ENCODE peak calls at places on chromosome 12, in seven cellular contexts. One of them, this sample, is unnamed.

GRCh38 chr12:30839643-30840190 is 85.0 kb upstream of the CAPRIN2 start:
- DNase-seq in NCI-H460: no peak
- DNase-seq in cardiac fibroblast: no peak
- DNase-seq in sigmoid colon: no peak
- DNase-seq in neural crest cell: no peak
- DNase-seq in GM04504: no peak
- DNase-seq in DMS53: no peak
- DNase-seq in this sample: no peak

GRCh38 chr12:12613334-12613733 is 1.7 kb downstream of the CREBL2 start:
- DNase-seq in NCI-H460: no peak
- DNase-seq in cardiac fibroblast: peak; percentile 19
- DNase-seq in sigmoid colon: no peak
- DNase-seq in neural crest cell: no peak
- DNase-seq in GM04504: no peak
- DNase-seq in DMS53: no peak
- DNase-seq in this sample: no peak

GRCh38 chr12:56931474-56931978 is 2.7 kb downstream of the SDR9C7 start:
- DNase-seq in NCI-H460: no peak
- DNase-seq in cardiac fibroblast: peak; percentile 82
- DNase-seq in sigmoid colon: no peak
- DNase-seq in neural crest cell: peak; percentile 16
- DNase-seq in GM04504: peak; percentile 29
- DNase-seq in DMS53: peak; percentile 48
- DNase-seq in this sample: no peak

GRCh38 chr12:10131101-10131632 is 1.2 kb upstream of the CLEC7A start:
- DNase-seq in NCI-H460: no peak
- DNase-seq in cardiac fibroblast: no peak
- DNase-seq in sigmoid colon: no peak
- DNase-seq in neural crest cell: no peak
- DNase-seq in GM04504: no peak
- DNase-seq in DMS53: no peak
- DNase-seq in this sample: no peak

GRCh38 chr12:75550906-75551305 is 39.5 kb upstream of the KRR1 start:
- DNase-seq in NCI-H460: no peak
- DNase-seq in cardiac fibroblast: no peak
- DNase-seq in sigmoid colon: no peak
- DNase-seq in neural crest cell: no peak
- DNase-seq in GM04504: no peak
- DNase-seq in DMS53: no peak
- DNase-seq in this sample: no peak

GRCh38 chr12:26810330-26810729 is 22.7 kb downstream of the ITPR2 start:
- DNase-seq in NCI-H460: no peak
- DNase-seq in cardiac fibroblast: peak; percentile 76
- DNase-seq in sigmoid colon: peak; percentile 73
- DNase-seq in neural crest cell: no peak
- DNase-seq in GM04504: peak; percentile 58
- DNase-seq in DMS53: no peak
- DNase-seq in this sample: no peak

GRCh38 chr12:15603461-15604085 is 185.6 kb downstream of the EPS8 start:
- DNase-seq in NCI-H460: no peak
- DNase-seq in cardiac fibroblast: no peak
- DNase-seq in sigmoid colon: no peak
- DNase-seq in neural crest cell: no peak
- DNase-seq in GM04504: no peak
- DNase-seq in DMS53: peak; percentile 63
- DNase-seq in this sample: no peak

GRCh38 chr12:12715128-12715458 is 2.1 kb upstream of the CDKN1B start:
- DNase-seq in NCI-H460: no peak
- DNase-seq in cardiac fibroblast: no peak
- DNase-seq in sigmoid colon: no peak
- DNase-seq in neural crest cell: no peak
- DNase-seq in GM04504: no peak
- DNase-seq in DMS53: no peak
- DNase-seq in this sample: no peak

GRCh38 chr12:113647048-113647447 is 175.4 kb upstream of the LHX5 start:
- DNase-seq in NCI-H460: no peak
- DNase-seq in cardiac fibroblast: peak; percentile 5
- DNase-seq in sigmoid colon: no peak
- DNase-seq in neural crest cell: peak; percentile 28
- DNase-seq in GM04504: no peak
- DNase-seq in DMS53: peak; percentile 64
- DNase-seq in this sample: no peak

GRCh38 chr12:57759360-57759980 is 4.6 kb downstream of the MARCHF9 start:
- DNase-seq in NCI-H460: no peak
- DNase-seq in cardiac fibroblast: no peak
- DNase-seq in sigmoid colon: no peak
- DNase-seq in neural crest cell: no peak
- DNase-seq in GM04504: no peak
- DNase-seq in DMS53: peak; percentile 86
- DNase-seq in this sample: no peak

GRCh38 chr12:116324684-116325664 is 47.5 kb upstream of the MED13L start:
- DNase-seq in NCI-H460: no peak
- DNase-seq in cardiac fibroblast: no peak
- DNase-seq in sigmoid colon: no peak
- DNase-seq in neural crest cell: no peak
- DNase-seq in GM04504: no peak
- DNase-seq in DMS53: peak; percentile 35
- DNase-seq in this sample: peak; percentile 54

GRCh38 chr12:29552324-29552927 is 54.9 kb upstream of the OVCH1 start:
- DNase-seq in NCI-H460: peak; percentile 51
- DNase-seq in cardiac fibroblast: peak; percentile 76
- DNase-seq in sigmoid colon: peak; percentile 74
- DNase-seq in neural crest cell: peak; percentile 76
- DNase-seq in GM04504: no peak
- DNase-seq in DMS53: peak; percentile 84
- DNase-seq in this sample: peak; percentile 48

GRCh38 chr12:2288471-2288870 is 235.7 kb downstream of the CACNA1C start:
- DNase-seq in NCI-H460: no peak
- DNase-seq in cardiac fibroblast: no peak
- DNase-seq in sigmoid colon: no peak
- DNase-seq in neural crest cell: no peak
- DNase-seq in GM04504: no peak
- DNase-seq in DMS53: no peak
- DNase-seq in this sample: no peak

GRCh38 chr12:109759595-109759994 is 46.0 kb downstream of the FAM222A start:
- DNase-seq in NCI-H460: no peak
- DNase-seq in cardiac fibroblast: no peak
- DNase-seq in sigmoid colon: peak; percentile 62
- DNase-seq in neural crest cell: no peak
- DNase-seq in GM04504: no peak
- DNase-seq in DMS53: no peak
- DNase-seq in this sample: no peak

GRCh38 chr12:109830267-109830666 is 2.9 kb downstream of the TRPV4 start:
- DNase-seq in NCI-H460: no peak
- DNase-seq in cardiac fibroblast: no peak
- DNase-seq in sigmoid colon: no peak
- DNase-seq in neural crest cell: no peak
- DNase-seq in GM04504: no peak
- DNase-seq in DMS53: no peak
- DNase-seq in this sample: no peak

GRCh38 chr12:90621927-90622326 is 333.0 kb downstream of the CCER1 start:
- DNase-seq in NCI-H460: no peak
- DNase-seq in cardiac fibroblast: peak; percentile 73
- DNase-seq in sigmoid colon: no peak
- DNase-seq in neural crest cell: no peak
- DNase-seq in GM04504: no peak
- DNase-seq in DMS53: peak; percentile 43
- DNase-seq in this sample: no peak

GRCh38 chr12:57893460-57894353 is 47.2 kb upstream of the CTDSP2 start:
- DNase-seq in NCI-H460: no peak
- DNase-seq in cardiac fibroblast: peak; percentile 93
- DNase-seq in sigmoid colon: peak; percentile 100
- DNase-seq in neural crest cell: peak; percentile 33
- DNase-seq in GM04504: peak; percentile 93
- DNase-seq in DMS53: peak; percentile 71
- DNase-seq in this sample: no peak

GRCh38 chr12:12331896-12332295 is 18.1 kb downstream of the MANSC1 start:
- DNase-seq in NCI-H460: no peak
- DNase-seq in cardiac fibroblast: no peak
- DNase-seq in sigmoid colon: no peak
- DNase-seq in neural crest cell: no peak
- DNase-seq in GM04504: no peak
- DNase-seq in DMS53: peak; percentile 97
- DNase-seq in this sample: no peak

GRCh38 chr12:92041742-92042141 is 103.9 kb downstream of the BTG1 start:
- DNase-seq in NCI-H460: no peak
- DNase-seq in cardiac fibroblast: peak; percentile 66
- DNase-seq in sigmoid colon: no peak
- DNase-seq in neural crest cell: no peak
- DNase-seq in GM04504: no peak
- DNase-seq in DMS53: peak; percentile 73
- DNase-seq in this sample: no peak

GRCh38 chr12:47801904-47802246 is 17.8 kb downstream of the HDAC7 start:
- DNase-seq in NCI-H460: no peak
- DNase-seq in cardiac fibroblast: no peak
- DNase-seq in sigmoid colon: no peak
- DNase-seq in neural crest cell: no peak
- DNase-seq in GM04504: no peak
- DNase-seq in DMS53: no peak
- DNase-seq in this sample: no peak

GRCh38 chr12:81758421-81759214 is 532 bp downstream of the PPFIA2 start:
- DNase-seq in NCI-H460: no peak
- DNase-seq in cardiac fibroblast: peak; percentile 29
- DNase-seq in sigmoid colon: peak; percentile 62
- DNase-seq in neural crest cell: peak; percentile 32
- DNase-seq in GM04504: no peak
- DNase-seq in DMS53: peak; percentile 80
- DNase-seq in this sample: peak; percentile 4

GRCh38 chr12:84694111-84694510 is 218.5 kb downstream of the SLC6A15 start:
- DNase-seq in NCI-H460: no peak
- DNase-seq in cardiac fibroblast: no peak
- DNase-seq in sigmoid colon: no peak
- DNase-seq in neural crest cell: no peak
- DNase-seq in GM04504: no peak
- DNase-seq in DMS53: no peak
- DNase-seq in this sample: no peak

GRCh38 chr12:11600199-11600598 is 49.3 kb upstream of the ETV6 start:
- DNase-seq in NCI-H460: no peak
- DNase-seq in cardiac fibroblast: no peak
- DNase-seq in sigmoid colon: no peak
- DNase-seq in neural crest cell: no peak
- DNase-seq in GM04504: no peak
- DNase-seq in DMS53: no peak
- DNase-seq in this sample: no peak

GRCh38 chr12:54220092-54220557 is 31.3 kb upstream of the SMUG1 start:
- DNase-seq in NCI-H460: peak; percentile 66
- DNase-seq in cardiac fibroblast: peak; percentile 84
- DNase-seq in sigmoid colon: peak; percentile 85
- DNase-seq in neural crest cell: peak; percentile 76
- DNase-seq in GM04504: peak; percentile 56
- DNase-seq in DMS53: peak; percentile 81
- DNase-seq in this sample: peak; percentile 69

GRCh38 chr12:117685115-117685926 is 283.5 kb downstream of the KSR2 start:
- DNase-seq in NCI-H460: no peak
- DNase-seq in cardiac fibroblast: peak; percentile 1
- DNase-seq in sigmoid colon: peak; percentile 80
- DNase-seq in neural crest cell: no peak
- DNase-seq in GM04504: peak; percentile 96
- DNase-seq in DMS53: peak; percentile 81
- DNase-seq in this sample: no peak

GRCh38 chr12:123055281-123055766 is 74.8 kb downstream of the ARL6IP4 start:
- DNase-seq in NCI-H460: no peak
- DNase-seq in cardiac fibroblast: no peak
- DNase-seq in sigmoid colon: no peak
- DNase-seq in neural crest cell: no peak
- DNase-seq in GM04504: no peak
- DNase-seq in DMS53: no peak
- DNase-seq in this sample: no peak

GRCh38 chr12:55974308-55974724 is 438 bp downstream of the RAB5B start:
- DNase-seq in NCI-H460: no peak
- DNase-seq in cardiac fibroblast: peak; percentile 59
- DNase-seq in sigmoid colon: peak; percentile 82
- DNase-seq in neural crest cell: no peak
- DNase-seq in GM04504: no peak
- DNase-seq in DMS53: peak; percentile 81
- DNase-seq in this sample: peak; percentile 58

GRCh38 chr12:48998497-48999353 is 450 bp downstream of the DDN start:
- DNase-seq in NCI-H460: no peak
- DNase-seq in cardiac fibroblast: peak; percentile 22
- DNase-seq in sigmoid colon: no peak
- DNase-seq in neural crest cell: no peak
- DNase-seq in GM04504: no peak
- DNase-seq in DMS53: peak; percentile 81
- DNase-seq in this sample: peak; percentile 49

GRCh38 chr12:113683566-113683965 is 211.9 kb upstream of the LHX5 start:
- DNase-seq in NCI-H460: no peak
- DNase-seq in cardiac fibroblast: no peak
- DNase-seq in sigmoid colon: no peak
- DNase-seq in neural crest cell: no peak
- DNase-seq in GM04504: no peak
- DNase-seq in DMS53: peak; percentile 56
- DNase-seq in this sample: no peak

GRCh38 chr12:106645465-106646330 is 62.9 kb downstream of the RFX4 start:
- DNase-seq in NCI-H460: peak; percentile 35
- DNase-seq in cardiac fibroblast: no peak
- DNase-seq in sigmoid colon: no peak
- DNase-seq in neural crest cell: no peak
- DNase-seq in GM04504: no peak
- DNase-seq in DMS53: no peak
- DNase-seq in this sample: no peak

GRCh38 chr12:108299516-108299915 is 39.6 kb downstream of the CMKLR1 start:
- DNase-seq in NCI-H460: no peak
- DNase-seq in cardiac fibroblast: no peak
- DNase-seq in sigmoid colon: peak; percentile 50
- DNase-seq in neural crest cell: no peak
- DNase-seq in GM04504: no peak
- DNase-seq in DMS53: no peak
- DNase-seq in this sample: no peak

GRCh38 chr12:84969226-84969625 is 56.6 kb upstream of the SLC6A15 start:
- DNase-seq in NCI-H460: no peak
- DNase-seq in cardiac fibroblast: no peak
- DNase-seq in sigmoid colon: no peak
- DNase-seq in neural crest cell: no peak
- DNase-seq in GM04504: no peak
- DNase-seq in DMS53: no peak
- DNase-seq in this sample: no peak

GRCh38 chr12:107396991-107397390 is 288.6 kb upstream of the PWP1 start:
- DNase-seq in NCI-H460: no peak
- DNase-seq in cardiac fibroblast: no peak
- DNase-seq in sigmoid colon: no peak
- DNase-seq in neural crest cell: no peak
- DNase-seq in GM04504: no peak
- DNase-seq in DMS53: no peak
- DNase-seq in this sample: no peak

GRCh38 chr12:78121969-78122610 is 291.4 kb downstream of the NAV3 start:
- DNase-seq in NCI-H460: no peak
- DNase-seq in cardiac fibroblast: no peak
- DNase-seq in sigmoid colon: no peak
- DNase-seq in neural crest cell: no peak
- DNase-seq in GM04504: no peak
- DNase-seq in DMS53: no peak
- DNase-seq in this sample: no peak

GRCh38 chr12:95790912-95791849 is 617 bp upstream of the NTN4 start:
- DNase-seq in NCI-H460: no peak
- DNase-seq in cardiac fibroblast: peak; percentile 43
- DNase-seq in sigmoid colon: peak; percentile 62
- DNase-seq in neural crest cell: peak; percentile 13
- DNase-seq in GM04504: no peak
- DNase-seq in DMS53: peak; percentile 47
- DNase-seq in this sample: peak; percentile 24

GRCh38 chr12:102990419-102990818 is 32.9 kb downstream of the ASCL1 start:
- DNase-seq in NCI-H460: no peak
- DNase-seq in cardiac fibroblast: no peak
- DNase-seq in sigmoid colon: no peak
- DNase-seq in neural crest cell: no peak
- DNase-seq in GM04504: no peak
- DNase-seq in DMS53: peak; percentile 64
- DNase-seq in this sample: no peak

GRCh38 chr12:12759234-12759915 is 26.1 kb upstream of the APOLD1 start:
- DNase-seq in NCI-H460: peak; percentile 81
- DNase-seq in cardiac fibroblast: no peak
- DNase-seq in sigmoid colon: no peak
- DNase-seq in neural crest cell: no peak
- DNase-seq in GM04504: no peak
- DNase-seq in DMS53: no peak
- DNase-seq in this sample: no peak